ENCODE peak calls at places on chromosomes 12 and 14, in ten cellular contexts. One of them, this sample, is unnamed.

GRCh38 chr14:53260286-53260685 is 107.2 kb upstream of the DDHD1 start:
- DNase-seq in heart left ventricle: no peak
- DNase-seq in IMR-90: no peak
- DNase-seq in fibroblast of mammary gland: no peak
- DNase-seq in endothelial cell: no peak
- DNase-seq in AG09319: no peak
- DNase-seq in A673: no peak
- DNase-seq in HepG2: no peak
- DNase-seq in RWPE1: no peak
- DNase-seq in psoas muscle: no peak
- DNase-seq in this sample: no peak

GRCh38 chr12:126772171-126772864 is 1494.7 kb upstream of the TMEM132C start:
- DNase-seq in heart left ventricle: no peak
- DNase-seq in IMR-90: peak; percentile 2
- DNase-seq in fibroblast of mammary gland: peak; percentile 82
- DNase-seq in endothelial cell: no peak
- DNase-seq in AG09319: peak; percentile 27
- DNase-seq in A673: peak; percentile 79
- DNase-seq in HepG2: peak; percentile 6
- DNase-seq in RWPE1: peak; percentile 22
- DNase-seq in psoas muscle: no peak
- DNase-seq in this sample: peak; percentile 24

GRCh38 chr12:46222642-46223041 is 46.2 kb downstream of the SLC38A1 start:
- DNase-seq in heart left ventricle: no peak
- DNase-seq in IMR-90: no peak
- DNase-seq in fibroblast of mammary gland: no peak
- DNase-seq in endothelial cell: no peak
- DNase-seq in AG09319: no peak
- DNase-seq in A673: no peak
- DNase-seq in HepG2: no peak
- DNase-seq in RWPE1: no peak
- DNase-seq in psoas muscle: no peak
- DNase-seq in this sample: no peak

GRCh38 chr14:89325959-89326358 is 91.1 kb downstream of the FOXN3 start:
- DNase-seq in heart left ventricle: no peak
- DNase-seq in IMR-90: no peak
- DNase-seq in fibroblast of mammary gland: no peak
- DNase-seq in endothelial cell: no peak
- DNase-seq in AG09319: no peak
- DNase-seq in A673: no peak
- DNase-seq in HepG2: peak; percentile 24
- DNase-seq in RWPE1: no peak
- DNase-seq in psoas muscle: no peak
- DNase-seq in this sample: no peak

GRCh38 chr14:81234268-81234667 is 13.5 kb upstream of the GTF2A1 start:
- DNase-seq in heart left ventricle: no peak
- DNase-seq in IMR-90: no peak
- DNase-seq in fibroblast of mammary gland: no peak
- DNase-seq in endothelial cell: no peak
- DNase-seq in AG09319: no peak
- DNase-seq in A673: peak; percentile 31
- DNase-seq in HepG2: peak; percentile 12
- DNase-seq in RWPE1: peak; percentile 48
- DNase-seq in psoas muscle: no peak
- DNase-seq in this sample: no peak

GRCh38 chr14:63224196-63224595 is 20.0 kb downstream of the RHOJ start:
- DNase-seq in heart left ventricle: no peak
- DNase-seq in IMR-90: no peak
- DNase-seq in fibroblast of mammary gland: no peak
- DNase-seq in endothelial cell: no peak
- DNase-seq in AG09319: no peak
- DNase-seq in A673: peak; percentile 53
- DNase-seq in HepG2: no peak
- DNase-seq in RWPE1: no peak
- DNase-seq in psoas muscle: no peak
- DNase-seq in this sample: no peak

GRCh38 chr12:82314406-82314892 is 43.7 kb downstream of the CCDC59 start:
- DNase-seq in heart left ventricle: no peak
- DNase-seq in IMR-90: no peak
- DNase-seq in fibroblast of mammary gland: no peak
- DNase-seq in endothelial cell: peak; percentile 26
- DNase-seq in AG09319: no peak
- DNase-seq in A673: no peak
- DNase-seq in HepG2: peak; percentile 79
- DNase-seq in RWPE1: peak; percentile 4
- DNase-seq in psoas muscle: no peak
- DNase-seq in this sample: no peak

GRCh38 chr14:58533417-58533816 is 104.3 kb upstream of the DACT1 start:
- DNase-seq in heart left ventricle: no peak
- DNase-seq in IMR-90: no peak
- DNase-seq in fibroblast of mammary gland: peak; percentile 7
- DNase-seq in endothelial cell: peak; percentile 28
- DNase-seq in AG09319: no peak
- DNase-seq in A673: peak; percentile 42
- DNase-seq in HepG2: no peak
- DNase-seq in RWPE1: no peak
- DNase-seq in psoas muscle: no peak
- DNase-seq in this sample: no peak

GRCh38 chr12:26122681-26123481 is 2.0 kb downstream of the BHLHE41 start:
- DNase-seq in heart left ventricle: peak; percentile 72
- DNase-seq in IMR-90: peak; percentile 79
- DNase-seq in fibroblast of mammary gland: peak; percentile 86
- DNase-seq in endothelial cell: peak; percentile 66
- DNase-seq in AG09319: peak; percentile 30
- DNase-seq in A673: peak; percentile 75
- DNase-seq in HepG2: no peak
- DNase-seq in RWPE1: no peak
- DNase-seq in psoas muscle: peak; percentile 75
- DNase-seq in this sample: peak; percentile 68

GRCh38 chr12:131251336-131252101 is 297.8 kb downstream of the ADGRD1 start:
- DNase-seq in heart left ventricle: no peak
- DNase-seq in IMR-90: no peak
- DNase-seq in fibroblast of mammary gland: no peak
- DNase-seq in endothelial cell: no peak
- DNase-seq in AG09319: no peak
- DNase-seq in A673: no peak
- DNase-seq in HepG2: no peak
- DNase-seq in RWPE1: no peak
- DNase-seq in psoas muscle: no peak
- DNase-seq in this sample: no peak

GRCh38 chr12:126998747-126999285 is 1268.2 kb upstream of the TMEM132C start:
- DNase-seq in heart left ventricle: no peak
- DNase-seq in IMR-90: no peak
- DNase-seq in fibroblast of mammary gland: no peak
- DNase-seq in endothelial cell: no peak
- DNase-seq in AG09319: no peak
- DNase-seq in A673: no peak
- DNase-seq in HepG2: no peak
- DNase-seq in RWPE1: no peak
- DNase-seq in psoas muscle: no peak
- DNase-seq in this sample: no peak

GRCh38 chr14:65704850-65705249 is 292.3 kb downstream of the FUT8 start:
- DNase-seq in heart left ventricle: no peak
- DNase-seq in IMR-90: no peak
- DNase-seq in fibroblast of mammary gland: no peak
- DNase-seq in endothelial cell: no peak
- DNase-seq in AG09319: no peak
- DNase-seq in A673: no peak
- DNase-seq in HepG2: no peak
- DNase-seq in RWPE1: no peak
- DNase-seq in psoas muscle: no peak
- DNase-seq in this sample: no peak

GRCh38 chr14:34931206-34931605 is 51.6 kb upstream of the SRP54 start:
- DNase-seq in heart left ventricle: no peak
- DNase-seq in IMR-90: peak; percentile 11
- DNase-seq in fibroblast of mammary gland: peak; percentile 22
- DNase-seq in endothelial cell: no peak
- DNase-seq in AG09319: no peak
- DNase-seq in A673: no peak
- DNase-seq in HepG2: no peak
- DNase-seq in RWPE1: no peak
- DNase-seq in psoas muscle: no peak
- DNase-seq in this sample: no peak

DNA sequence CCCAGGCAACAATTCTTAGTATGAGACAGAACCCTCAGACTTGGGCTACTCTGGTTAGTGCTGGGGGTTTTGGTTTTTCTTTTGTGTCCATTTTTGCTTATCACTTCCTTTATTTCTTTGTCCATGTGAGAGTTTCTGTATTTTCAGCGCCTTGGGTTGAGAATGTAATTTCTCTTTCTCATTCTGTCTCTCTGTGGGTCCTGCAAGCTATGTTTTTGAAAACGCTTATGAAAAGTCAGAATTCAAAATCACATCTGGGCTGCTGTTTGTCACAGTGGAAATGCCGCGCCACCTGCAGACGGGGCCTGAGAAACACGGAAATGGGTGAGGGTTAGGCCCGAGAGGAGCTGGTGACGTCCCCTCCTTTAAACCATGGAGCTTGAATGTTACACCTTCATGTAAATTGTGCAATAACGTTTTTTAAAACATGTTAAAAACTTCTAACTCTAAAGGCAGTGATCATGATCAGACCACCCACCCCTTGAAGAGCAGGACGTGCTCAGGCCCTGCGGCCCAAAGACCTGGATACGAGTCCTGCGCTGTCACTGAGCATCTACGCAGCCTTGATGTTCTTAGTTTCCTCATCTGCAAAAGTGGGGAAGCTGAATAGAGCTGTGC is 26.1 kb downstream of the JDP2 start:
- DNase-seq in heart left ventricle: no peak
- DNase-seq in IMR-90: no peak
- DNase-seq in fibroblast of mammary gland: no peak
- DNase-seq in endothelial cell: no peak
- DNase-seq in AG09319: no peak
- DNase-seq in A673: no peak
- DNase-seq in HepG2: no peak
- DNase-seq in RWPE1: no peak
- DNase-seq in psoas muscle: no peak
- DNase-seq in this sample: no peak
- TF ChIP-seq CTCF in heart left ventricle: no peak
- TF ChIP-seq CTCF in IMR-90: no peak
- TF ChIP-seq CTCF in fibroblast of mammary gland: no peak
- TF ChIP-seq CTCF in endothelial cell: no peak
- TF ChIP-seq CTCF in AG09319: no peak
- TF ChIP-seq CTCF in A673: no peak
- TF ChIP-seq CTCF in HepG2: no peak
- TF ChIP-seq CTCF in RWPE1: no peak
- TF ChIP-seq CTCF in psoas muscle: no peak
- TF ChIP-seq CTCF in this sample: no peak

DNA sequence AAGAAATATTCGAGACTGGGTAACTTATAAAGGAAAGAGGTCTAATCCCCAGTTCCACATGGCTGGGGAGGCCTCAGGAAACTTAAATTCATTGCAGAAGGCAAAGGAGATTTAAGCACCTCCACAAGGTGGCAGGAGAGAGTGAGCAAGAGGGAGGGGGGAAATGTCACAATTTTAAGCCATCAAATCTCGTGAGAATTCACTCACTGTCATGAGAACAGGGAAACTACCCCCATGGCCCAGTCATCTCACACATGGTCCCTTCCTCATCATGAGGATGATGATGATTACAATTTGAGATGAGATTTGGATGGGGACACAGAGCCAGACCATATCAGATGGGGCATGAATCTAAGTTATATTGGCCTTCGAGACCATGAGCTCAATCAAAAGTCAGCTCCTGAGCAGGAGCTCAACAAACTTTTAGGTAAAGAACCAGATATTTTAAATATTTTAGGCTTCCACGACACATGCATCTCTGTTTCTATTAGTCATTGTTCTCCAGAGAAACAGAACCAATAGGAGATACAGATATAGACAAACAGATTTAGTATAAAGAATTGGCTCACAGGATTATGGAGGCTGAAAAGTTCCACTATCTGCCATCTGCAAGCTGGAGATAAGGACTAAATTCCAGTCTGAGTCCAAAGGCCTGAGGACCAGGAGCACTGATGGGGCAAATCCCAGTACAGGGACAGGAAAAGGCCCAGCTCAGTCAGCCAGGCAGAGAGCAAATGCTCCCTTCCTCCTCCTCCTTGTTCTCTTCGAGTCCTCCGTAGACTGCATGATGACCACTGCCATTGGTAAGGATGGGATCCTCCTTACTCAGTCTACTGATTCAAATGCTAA is 24.9 kb downstream of the DGLUCY start:
- DNase-seq in heart left ventricle: no peak
- DNase-seq in IMR-90: no peak
- DNase-seq in fibroblast of mammary gland: peak; percentile 50
- DNase-seq in endothelial cell: peak; percentile 47
- DNase-seq in AG09319: no peak
- DNase-seq in A673: peak; percentile 78
- DNase-seq in HepG2: peak; percentile 40
- DNase-seq in RWPE1: peak; percentile 16
- DNase-seq in psoas muscle: no peak
- DNase-seq in this sample: peak; percentile 22
- TF ChIP-seq CTCF in heart left ventricle: peak; percentile 35
- TF ChIP-seq CTCF in IMR-90: peak; percentile 57
- TF ChIP-seq CTCF in fibroblast of mammary gland: peak; percentile 55
- TF ChIP-seq CTCF in endothelial cell: peak; percentile 52
- TF ChIP-seq CTCF in AG09319: peak; percentile 38
- TF ChIP-seq CTCF in A673: peak; percentile 67
- TF ChIP-seq CTCF in HepG2: peak; percentile 55
- TF ChIP-seq CTCF in RWPE1: peak; percentile 19
- TF ChIP-seq CTCF in psoas muscle: peak; percentile 53
- TF ChIP-seq CTCF in this sample: peak; percentile 76

GRCh38 chr14:102580552-102581110 is 11.8 kb upstream of the RCOR1 start:
- DNase-seq in heart left ventricle: no peak
- DNase-seq in IMR-90: no peak
- DNase-seq in fibroblast of mammary gland: no peak
- DNase-seq in endothelial cell: no peak
- DNase-seq in AG09319: no peak
- DNase-seq in A673: no peak
- DNase-seq in HepG2: no peak
- DNase-seq in RWPE1: no peak
- DNase-seq in psoas muscle: no peak
- DNase-seq in this sample: peak; percentile 47
- TF ChIP-seq CTCF in heart left ventricle: no peak
- TF ChIP-seq CTCF in IMR-90: no peak
- TF ChIP-seq CTCF in fibroblast of mammary gland: no peak
- TF ChIP-seq CTCF in endothelial cell: no peak
- TF ChIP-seq CTCF in AG09319: no peak
- TF ChIP-seq CTCF in A673: peak; percentile 20
- TF ChIP-seq CTCF in HepG2: peak; percentile 35
- TF ChIP-seq CTCF in RWPE1: no peak
- TF ChIP-seq CTCF in psoas muscle: no peak
- TF ChIP-seq CTCF in this sample: peak; percentile 7

DNA sequence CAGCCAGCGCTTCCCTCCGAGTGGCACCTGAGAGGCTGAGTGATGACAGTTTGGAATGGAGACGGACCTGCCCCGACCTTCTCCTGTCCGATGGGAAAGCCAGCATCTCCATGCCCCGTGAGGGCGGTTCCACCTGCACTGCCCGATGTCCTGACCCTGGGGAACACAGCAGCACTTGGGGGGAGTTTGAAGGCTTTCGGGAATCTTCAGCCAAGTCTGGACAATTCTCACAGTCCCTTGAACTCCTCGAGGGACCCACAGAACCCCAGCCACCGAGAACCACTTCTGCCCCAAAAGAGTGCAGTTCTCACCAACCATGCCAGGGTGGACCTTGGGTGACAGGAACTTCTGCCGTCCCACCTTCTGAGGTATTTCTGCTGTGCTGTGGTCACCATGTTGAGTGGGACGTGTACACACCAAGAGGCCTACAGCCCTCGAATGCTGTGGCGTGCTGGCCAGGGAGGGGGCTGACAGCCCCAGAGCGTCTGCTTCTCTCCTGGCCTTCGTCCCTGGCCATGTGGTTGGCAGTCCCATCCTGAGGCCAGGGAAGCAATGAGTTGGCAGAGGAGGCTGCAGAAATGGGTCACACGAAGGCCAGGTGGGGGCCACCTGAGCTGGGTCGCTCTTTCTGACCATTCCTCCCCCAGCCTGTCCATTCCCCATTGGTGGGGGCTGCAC is 1.0 kb downstream of the CLBA1 start:
- DNase-seq in heart left ventricle: no peak
- DNase-seq in IMR-90: no peak
- DNase-seq in fibroblast of mammary gland: no peak
- DNase-seq in endothelial cell: no peak
- DNase-seq in AG09319: no peak
- DNase-seq in A673: no peak
- DNase-seq in HepG2: no peak
- DNase-seq in RWPE1: no peak
- DNase-seq in psoas muscle: no peak
- DNase-seq in this sample: no peak
- TF ChIP-seq CTCF in heart left ventricle: no peak
- TF ChIP-seq CTCF in IMR-90: no peak
- TF ChIP-seq CTCF in fibroblast of mammary gland: no peak
- TF ChIP-seq CTCF in endothelial cell: no peak
- TF ChIP-seq CTCF in AG09319: no peak
- TF ChIP-seq CTCF in A673: no peak
- TF ChIP-seq CTCF in HepG2: no peak
- TF ChIP-seq CTCF in RWPE1: no peak
- TF ChIP-seq CTCF in psoas muscle: no peak
- TF ChIP-seq CTCF in this sample: no peak